ENCODE peak calls at places on chromosomes 13 and 19, in nine cellular contexts. Q is astrocyte, C is hepatocyte, F is thyroid gland, Y is AG04450, T is AG04449, N is GM23338, J is breast epithelium, O is ovary. B is an unnamed sample.

GRCh38 chr19:6800991-6801396 is 28.5 kb downstream of the VAV1 start:
- DNase-seq in O (no peak), T (peak), Q (peak), C (no peak), F (no peak), N (no peak), Y (no peak), J (no peak), B (no peak)

GRCh38 chr19:29999490-29999889 is 57.5 kb downstream of the URI1 start:
- DNase-seq in N (no peak), O (no peak), Y (no peak), J (no peak), T (no peak), C (no peak), F (no peak), Q (no peak), B (no peak)

GRCh38 chr13:95788100-95788463 is 111.1 kb downstream of the DNAJC3 start:
- DNase-seq in Q (no peak), F (no peak), T (no peak), Y (no peak), C (no peak), N (no peak), J (no peak), O (no peak), B (no peak)

GRCh38 chr19:45906221-45906620 is 3.8 kb upstream of the MYPOP start:
- DNase-seq in O (no peak), C (no peak), T (no peak), J (no peak), F (no peak), Y (no peak), N (no peak), Q (no peak), B (no peak)

GRCh38 chr19:12896460-12896859 is 5.5 kb downstream of the GCDH start:
- DNase-seq in Y (no peak), T (no peak), J (no peak), C (no peak), Q (no peak), F (no peak), N (no peak), O (no peak), B (no peak)

GRCh38 chr19:35612224-35612558 is 344 bp upstream of the HAUS5 start:
- DNase-seq in Y (no peak), Q (no peak), C (no peak), T (no peak), O (no peak), F (no peak), J (no peak), N (no peak), B (no peak)

GRCh38 chr19:4868286-4868834 is 893 bp upstream of the PLIN3 start:
- DNase-seq in J (no peak), C (no peak), N (no peak), F (no peak), Y (no peak), Q (no peak), O (no peak), T (no peak), B (no peak)

GRCh38 chr13:95784891-95785290 is 108.0 kb downstream of the DNAJC3 start:
- DNase-seq in Q (peak), C (no peak), T (no peak), Y (no peak), O (no peak), N (no peak), F (no peak), J (no peak), B (no peak)

GRCh38 chr13:46861959-46862358 is 34.9 kb downstream of the HTR2A start:
- DNase-seq in O (no peak), J (no peak), Y (no peak), N (no peak), C (no peak), T (no peak), F (no peak), Q (no peak), B (no peak)

GRCh38 chr19:45595814-45596213 is 6.2 kb downstream of the GPR4 start:
- DNase-seq in O (no peak), Q (no peak), N (no peak), T (no peak), C (no peak), J (no peak), F (no peak), Y (no peak), B (no peak)

GRCh38 chr19:43695985-43696729 is 19.7 kb upstream of the IRGC start:
- DNase-seq in J (no peak), Q (no peak), N (no peak), F (no peak), T (no peak), Y (no peak), O (no peak), C (no peak), B (no peak)

GRCh38 chr13:104796581-104796980 is 1730.4 kb upstream of the SLC10A2 start:
- DNase-seq in F (no peak), Q (peak), Y (no peak), O (no peak), N (no peak), T (no peak), C (no peak), J (no peak), B (no peak)

GRCh38 chr13:32409561-32410440 is 18.1 kb downstream of the N4BP2L1 start:
- DNase-seq in Q (peak), J (no peak), O (peak), Y (no peak), C (peak), F (peak), T (no peak), N (peak), B (peak)

GRCh38 chr13:98681017-98681416 is 71.5 kb downstream of the SLC15A1 start:
- DNase-seq in N (no peak), J (no peak), F (no peak), C (no peak), O (no peak), Y (no peak), T (no peak), Q (no peak), B (no peak)

GRCh38 chr13:94825507-94825906 is 113.2 kb upstream of the SOX21 start:
- DNase-seq in C (peak), N (peak), Y (no peak), O (peak), T (no peak), F (peak), Q (peak), J (peak), B (peak)

GRCh38 chr13:66896933-66897332 is 333.2 kb downstream of the PCDH9 start:
- DNase-seq in N (no peak), T (no peak), F (no peak), O (no peak), Q (no peak), Y (no peak), C (no peak), J (no peak), B (no peak)

GRCh38 chr13:109877809-109878208 is 91.4 kb upstream of the IRS2 start:
- DNase-seq in O (no peak), T (no peak), Q (no peak), J (no peak), C (no peak), N (no peak), Y (no peak), F (no peak), B (no peak)

GRCh38 chr19:33767898-33768413 is 28.7 kb upstream of the KCTD15 start:
- DNase-seq in Y (no peak), N (peak), F (no peak), O (no peak), C (peak), J (no peak), Q (no peak), T (no peak), B (no peak)

GRCh38 chr19:44611812-44612295 is 1.5 kb upstream of the IGSF23 start:
- DNase-seq in F (no peak), C (peak), Q (no peak), J (no peak), T (no peak), N (no peak), O (no peak), Y (no peak), B (no peak)

GRCh38 chr19:29678484-29679106 is 13.3 kb downstream of the PLEKHF1 start:
- DNase-seq in Q (no peak), O (peak), C (no peak), Y (no peak), J (peak), N (no peak), F (no peak), T (no peak), B (peak)

GRCh38 chr19:7980168-7980567 is 25.3 kb downstream of the ELAVL1 start:
- DNase-seq in C (no peak), N (no peak), Q (no peak), T (no peak), Y (no peak), F (no peak), J (no peak), O (no peak), B (no peak)

GRCh38 chr13:66071608-66072007 is 1158.5 kb downstream of the PCDH9 start:
- DNase-seq in Q (no peak), Y (no peak), T (no peak), O (no peak), J (no peak), F (no peak), C (no peak), N (no peak), B (no peak)

GRCh38 chr19:32692727-32693061 is 1.1 kb downstream of the NUDT19 start:
- DNase-seq in T (no peak), Y (no peak), F (no peak), Q (no peak), J (no peak), N (no peak), O (no peak), C (no peak), B (no peak)

GRCh38 chr19:44740351-44740824 is 8.1 kb upstream of the BCL3 start:
- DNase-seq in T (no peak), N (no peak), Q (no peak), O (no peak), C (no peak), F (peak), J (no peak), Y (no peak), B (no peak)

GRCh38 chr13:42355841-42356575 is 84.1 kb downstream of the AKAP11 start:
- DNase-seq in J (no peak), C (no peak), Y (no peak), Q (no peak), T (no peak), F (no peak), N (no peak), O (no peak), B (no peak)

GRCh38 chr13:42360046-42360445 is 88.1 kb downstream of the AKAP11 start:
- DNase-seq in Q (no peak), Y (no peak), C (no peak), O (no peak), J (no peak), T (no peak), N (no peak), F (no peak), B (no peak)

GRCh38 chr13:42350141-42350540 is 78.2 kb downstream of the AKAP11 start:
- DNase-seq in Y (no peak), O (no peak), Q (no peak), T (no peak), C (no peak), F (no peak), N (no peak), J (no peak), B (no peak)

GRCh38 chr13:42355118-42355840 is 83.3 kb downstream of the AKAP11 start:
- DNase-seq in F (no peak), O (no peak), T (no peak), N (no peak), Y (no peak), Q (no peak), J (no peak), C (no peak), B (no peak)

DNA sequence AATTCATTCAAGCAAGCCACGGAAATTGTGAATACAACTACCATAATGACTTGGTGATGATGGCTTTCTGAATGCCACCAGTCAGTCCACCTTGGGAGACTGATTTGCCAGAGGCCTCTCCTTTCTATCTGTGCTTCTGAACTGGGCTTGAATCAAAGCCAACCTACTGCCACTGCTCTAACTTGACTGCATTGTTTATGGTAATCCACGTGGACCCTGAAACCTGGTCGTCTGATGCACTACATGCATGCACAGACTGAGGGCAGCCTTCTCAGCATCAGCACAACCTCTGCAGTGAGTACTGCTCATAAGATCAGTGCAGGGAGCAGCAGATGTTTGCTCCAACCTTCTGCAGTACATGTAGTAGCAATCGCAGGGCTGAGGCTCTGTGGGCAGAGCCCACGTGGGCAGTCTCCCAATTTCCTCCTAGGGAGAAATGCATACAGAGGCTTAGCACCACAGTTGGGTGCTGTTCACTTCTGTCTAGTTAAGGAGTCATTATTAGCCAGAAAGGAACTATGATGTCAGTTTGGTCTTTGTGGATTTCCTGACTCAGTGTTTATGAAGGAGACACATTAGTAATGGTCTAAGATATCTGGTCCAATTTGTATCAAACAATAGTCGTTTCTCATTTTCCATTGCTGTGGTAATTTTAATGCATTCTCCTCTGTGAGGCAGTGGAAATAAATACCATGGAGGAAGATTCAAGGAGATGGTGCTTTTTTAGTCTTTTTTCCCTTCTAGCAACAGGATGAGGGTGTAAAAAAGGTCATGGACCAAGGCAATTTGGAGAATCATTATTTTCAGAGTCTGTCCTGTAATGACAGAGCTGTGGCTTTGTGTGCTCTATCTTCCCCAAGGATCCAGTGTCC is 82.5 kb downstream of the AKAP11 start:
- DNase-seq in O (no peak), N (peak), F (no peak), Q (peak), C (peak), T (peak), Y (peak), J (no peak), B (no peak)
- H3K4me3 ChIP-seq in O (no peak), N (no peak), F (no peak), Q (no peak), C (no peak), T (no peak), Y (no peak), J (no peak), B (no peak)

GRCh38 chr19:2302319-2303208 is 5.4 kb downstream of the LINGO3 start:
- DNase-seq in N (peak), C (peak), T (no peak), Y (no peak), F (no peak), O (peak), Q (peak), J (no peak), B (no peak)

GRCh38 chr19:2305974-2306806 is 1.8 kb downstream of the LINGO3 start:
- DNase-seq in N (no peak), F (no peak), T (no peak), Q (no peak), J (no peak), Y (no peak), C (no peak), O (no peak), B (no peak)

GRCh38 chr19:2300533-2300932 is 7.4 kb downstream of the LINGO3 start:
- DNase-seq in N (no peak), Y (no peak), Q (no peak), J (no peak), C (no peak), O (no peak), F (no peak), T (no peak), B (no peak)

GRCh38 chr19:2305424-2305823 is 2.5 kb downstream of the LINGO3 start:
- DNase-seq in T (no peak), Y (no peak), J (no peak), N (no peak), F (no peak), O (no peak), C (no peak), Q (no peak), B (no peak)

DNA sequence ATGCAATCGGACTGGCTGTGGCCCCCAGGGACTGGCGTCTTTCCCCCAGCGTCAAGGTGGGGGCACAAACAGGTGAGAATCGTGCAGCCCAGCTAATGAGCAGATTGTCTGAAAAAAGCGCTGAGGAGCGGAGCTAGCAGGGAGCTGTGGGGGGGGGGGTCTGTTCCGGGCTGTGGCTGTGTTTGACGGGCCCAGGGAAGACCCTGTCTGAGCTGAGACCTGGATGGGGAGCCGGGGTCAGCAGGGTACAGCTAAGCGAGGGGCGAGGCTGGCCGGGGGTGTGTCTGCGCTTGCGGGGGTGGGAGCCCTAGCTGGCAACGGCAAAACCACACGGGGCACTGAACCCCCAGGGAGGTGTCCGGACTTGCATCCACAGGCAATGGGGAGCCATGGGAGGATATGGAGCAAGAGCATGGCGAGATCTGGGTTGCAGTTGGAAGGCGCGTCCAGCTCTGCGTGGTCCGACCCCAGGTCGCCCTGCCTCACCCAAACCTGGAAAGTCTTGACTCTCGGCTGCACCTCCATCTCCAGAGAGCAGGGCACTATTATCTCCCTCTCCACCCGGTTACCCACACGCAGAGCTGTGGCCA is 4.7 kb downstream of the LINGO3 start:
- DNase-seq in Y (no peak), C (no peak), F (no peak), T (no peak), N (no peak), O (no peak), Q (no peak), J (no peak), B (no peak)
- H3K4me3 ChIP-seq in Y (no peak), C (no peak), F (no peak), T (no peak), N (peak), O (no peak), Q (no peak), J (no peak), B (no peak)

GRCh38 chr19:41626877-41627276 is at the start of gene CEACAM4:
- DNase-seq in C (no peak), F (peak), J (no peak), Q (no peak), Y (no peak), O (no peak), T (no peak), N (no peak), B (no peak)
- H3K4me3 ChIP-seq in C (no peak), F (no peak), J (no peak), Q (no peak), Y (no peak), O (no peak), T (no peak), N (no peak), B (no peak)

GRCh38 chr13:51997641-51998330 is 13.5 kb downstream of the ATP7B start:
- DNase-seq in J (no peak), Q (no peak), O (no peak), N (peak), T (no peak), C (peak), Y (no peak), F (no peak), B (no peak)

GRCh38 chr13:52002361-52002760 is 8.9 kb downstream of the ATP7B start:
- DNase-seq in Q (no peak), T (no peak), O (no peak), J (no peak), C (no peak), N (peak), F (no peak), Y (no peak), B (no peak)

GRCh38 chr13:51998723-51999471 is 12.4 kb downstream of the ATP7B start:
- DNase-seq in C (peak), N (peak), F (no peak), O (no peak), T (no peak), Y (no peak), J (no peak), Q (no peak), B (no peak)

GRCh38 chr13:52001120-52001731 is 10.0 kb downstream of the ATP7B start:
- DNase-seq in C (peak), O (no peak), N (peak), J (no peak), Q (peak), F (no peak), T (no peak), Y (peak), B (no peak)

GRCh38 chr13:51999525-51999924 is 11.7 kb downstream of the ATP7B start:
- DNase-seq in C (no peak), Y (no peak), F (peak), O (no peak), T (no peak), N (no peak), J (peak), Q (peak), B (no peak)
- H3K4me3 ChIP-seq in C (no peak), Y (no peak), F (no peak), O (no peak), T (no peak), N (peak), J (peak), Q (no peak), B (no peak)

GRCh38 chr13:75641026-75641425 is 4.9 kb downstream of the LMO7 start:
- DNase-seq in C (no peak), Q (no peak), O (no peak), N (no peak), T (no peak), Y (no peak), J (no peak), F (peak), B (no peak)

GRCh38 chr13:75639426-75639825 is 3.3 kb downstream of the LMO7 start:
- DNase-seq in C (no peak), F (no peak), Y (no peak), T (no peak), Q (no peak), N (no peak), J (no peak), O (no peak), B (no peak)

GRCh38 chr13:75643693-75644092 is 7.6 kb downstream of the LMO7 start:
- DNase-seq in T (no peak), Y (no peak), Q (no peak), J (no peak), C (no peak), O (no peak), F (no peak), N (no peak), B (no peak)

GRCh38 chr13:75645141-75645540 is 9.0 kb downstream of the LMO7 start:
- DNase-seq in Q (no peak), F (no peak), N (no peak), O (no peak), C (no peak), T (no peak), Y (no peak), J (no peak), B (no peak)

GRCh38 chr13:75643182-75643581 is 7.1 kb downstream of the LMO7 start:
- DNase-seq in Q (no peak), J (no peak), O (no peak), T (no peak), Y (no peak), C (no peak), F (no peak), N (no peak), B (no peak)
- H3K4me3 ChIP-seq in Q (no peak), J (no peak), O (no peak), T (no peak), Y (no peak), C (no peak), F (no peak), N (no peak), B (no peak)

DNA sequence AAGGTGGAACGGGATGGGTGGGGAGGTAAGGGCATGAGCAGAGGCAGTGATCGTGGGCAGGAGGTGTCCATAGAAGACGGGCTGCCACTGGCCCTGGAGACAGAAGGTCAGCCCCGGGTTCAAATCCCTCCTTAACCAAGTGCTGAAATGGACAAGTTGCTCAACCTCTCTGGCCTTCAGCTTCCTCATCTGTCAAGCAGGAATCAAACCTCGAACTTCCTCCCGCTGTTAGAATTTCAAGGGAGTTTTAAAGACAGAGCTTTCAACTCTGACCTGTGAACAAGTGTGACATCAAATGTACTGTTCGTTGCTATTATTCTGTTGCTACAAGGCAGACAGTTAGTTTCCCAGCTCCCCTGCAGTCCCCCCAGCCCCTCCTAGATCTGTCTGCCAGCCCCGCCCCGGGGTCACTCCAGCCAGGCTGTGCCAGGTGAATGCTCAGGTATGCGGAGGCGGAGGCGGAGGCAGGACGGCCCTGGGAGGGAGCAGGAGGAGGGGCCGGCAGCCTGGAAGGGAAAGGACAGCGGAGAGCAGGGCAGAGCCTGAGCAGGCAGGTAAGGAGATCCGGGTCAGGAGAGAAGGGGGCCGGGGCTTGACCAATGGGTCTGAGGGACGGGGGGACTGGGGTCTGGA is at the start of gene EPS8L1:
- DNase-seq in T (no peak), N (peak), Q (no peak), O (peak), Y (no peak), J (peak), C (peak), F (peak), B (no peak)
- H3K4me3 ChIP-seq in T (no peak), N (peak), Q (no peak), O (no peak), Y (no peak), J (peak), C (no peak), F (no peak), B (no peak)